ENCODE peak calls at places on chromosomes 7 and 10, in ten cellular contexts. M is brain microvascular endothelial cell, N is lower leg skin, E is BJ, I is cardiac fibroblast, D is Peyer's patch, U is prostate gland, J is heart right ventricle, Y is Panc1, V is AG04450. G is an unnamed sample.

GRCh38 chr7:49037348-49038210 is 113.2 kb downstream of the CDC14C start:
- DNase-seq in M (no peak), N (no peak), E (no peak), I (no peak), D (no peak), U (no peak), J (no peak), Y (no peak), V (no peak), G (no peak)

GRCh38 chr7:143492799-143493568 is 15.3 kb downstream of the TAS2R41 start:
- DNase-seq in M (no peak), N (no peak), E (no peak), I (peak), D (no peak), U (no peak), J (no peak), Y (no peak), V (no peak), G (no peak)

GRCh38 chr7:77327932-77328628 is 88.1 kb downstream of the GSAP start:
- DNase-seq in M (no peak), N (no peak), E (no peak), I (no peak), D (no peak), U (no peak), J (no peak), Y (no peak), V (no peak), G (no peak)

GRCh38 chr7:143042821-143043271 is 9.3 kb upstream of the OR6V1 start:
- DNase-seq in M (no peak), N (no peak), E (no peak), I (no peak), D (no peak), U (no peak), J (no peak), Y (no peak), V (no peak), G (no peak)

GRCh38 chr7:50714851-50715250 is 67.8 kb downstream of the GRB10 start:
- DNase-seq in M (no peak), N (no peak), E (no peak), I (peak), D (no peak), U (no peak), J (no peak), Y (no peak), V (no peak), G (no peak)

GRCh38 chr7:118312966-118313365 is 88.5 kb downstream of the ANKRD7 start:
- DNase-seq in M (no peak), N (no peak), E (no peak), I (no peak), D (no peak), U (no peak), J (no peak), Y (no peak), V (no peak), G (no peak)

GRCh38 chr7:20270867-20271266 is 53.7 kb upstream of the MACC1 start:
- DNase-seq in M (no peak), N (no peak), E (no peak), I (no peak), D (no peak), U (no peak), J (no peak), Y (no peak), V (no peak), G (no peak)

GRCh38 chr7:3591944-3592343 is 290.9 kb downstream of the SDK1 start:
- DNase-seq in M (no peak), N (no peak), E (no peak), I (no peak), D (no peak), U (no peak), J (no peak), Y (no peak), V (no peak), G (no peak)

GRCh38 chr7:131211500-131211899 is 116.2 kb upstream of the MKLN1 start:
- DNase-seq in M (no peak), N (no peak), E (no peak), I (no peak), D (no peak), U (no peak), J (no peak), Y (no peak), V (no peak), G (no peak)

GRCh38 chr7:96823274-96823673 is 113.6 kb upstream of the SEM1 start:
- DNase-seq in M (peak), N (no peak), E (no peak), I (peak), D (no peak), U (no peak), J (no peak), Y (no peak), V (no peak), G (no peak)

GRCh38 chr7:83613232-83613631 is 35.7 kb downstream of the SEMA3E start:
- DNase-seq in M (no peak), N (no peak), E (no peak), I (no peak), D (no peak), U (no peak), J (no peak), Y (no peak), V (no peak), G (no peak)

GRCh38 chr10:95788830-95789229 is 32.9 kb downstream of the ENTPD1 start:
- DNase-seq in M (peak), N (no peak), E (no peak), I (peak), D (no peak), U (no peak), J (no peak), Y (no peak), V (peak), G (no peak)

GRCh38 chr10:44300666-44301649 is 83.9 kb downstream of the CXCL12 start:
- DNase-seq in M (peak), N (no peak), E (peak), I (peak), D (no peak), U (no peak), J (peak), Y (no peak), V (peak), G (peak)

GRCh38 chr10:15453462-15453861 is 82.4 kb upstream of the FAM171A1 start:
- DNase-seq in M (no peak), N (no peak), E (no peak), I (no peak), D (no peak), U (no peak), J (no peak), Y (no peak), V (no peak), G (no peak)

GRCh38 chr7:117098457-117098856 is 145.2 kb downstream of the ST7 start:
- DNase-seq in M (peak), N (no peak), E (peak), I (peak), D (no peak), U (no peak), J (no peak), Y (peak), V (peak), G (peak)

GRCh38 chr7:4744391-4745264 is 30.8 kb upstream of the AP5Z1 start:
- DNase-seq in M (peak), N (peak), E (peak), I (peak), D (peak), U (peak), J (peak), Y (peak), V (peak), G (peak)

GRCh38 chr7:142445019-142445686 is 187.3 kb upstream of the PRSS58 start:
- DNase-seq in M (no peak), N (no peak), E (no peak), I (no peak), D (no peak), U (no peak), J (no peak), Y (no peak), V (no peak), G (no peak)

GRCh38 chr7:4272141-4272540 is 410.0 kb upstream of the FOXK1 start:
- DNase-seq in M (no peak), N (no peak), E (no peak), I (no peak), D (no peak), U (no peak), J (no peak), Y (no peak), V (no peak), G (no peak)

GRCh38 chr10:98430427-98430826 is 15.4 kb upstream of the PYROXD2 start:
- DNase-seq in M (no peak), N (no peak), E (no peak), I (no peak), D (no peak), U (no peak), J (no peak), Y (no peak), V (no peak), G (no peak)

GRCh38 chr10:18659784-18660561 is 742 bp downstream of the ARL5B start:
- DNase-seq in M (no peak), N (no peak), E (no peak), I (peak), D (no peak), U (peak), J (no peak), Y (no peak), V (no peak), G (no peak)

GRCh38 chr7:98619450-98620321 is 2.6 kb downstream of the NPTX2 start:
- DNase-seq in M (no peak), N (no peak), E (no peak), I (peak), D (no peak), U (no peak), J (peak), Y (no peak), V (no peak), G (no peak)
- TF ChIP-seq CTCF in M (no peak), N (no peak), E (no peak), I (no peak), D (no peak), U (no peak), J (no peak), Y (no peak), V (no peak), G (no peak)

GRCh38 chr7:87316097-87316700 is 29.3 kb upstream of the CROT start:
- DNase-seq in M (no peak), N (no peak), E (no peak), I (no peak), D (no peak), U (no peak), J (no peak), Y (no peak), V (no peak), G (no peak)

GRCh38 chr7:87316846-87317545 is 28.5 kb upstream of the CROT start:
- DNase-seq in M (peak), N (peak), E (peak), I (peak), D (no peak), U (peak), J (no peak), Y (no peak), V (peak), G (no peak)

GRCh38 chr7:87317691-87318245 is 27.7 kb upstream of the CROT start:
- DNase-seq in M (no peak), N (no peak), E (no peak), I (no peak), D (no peak), U (peak), J (no peak), Y (no peak), V (no peak), G (no peak)

DNA sequence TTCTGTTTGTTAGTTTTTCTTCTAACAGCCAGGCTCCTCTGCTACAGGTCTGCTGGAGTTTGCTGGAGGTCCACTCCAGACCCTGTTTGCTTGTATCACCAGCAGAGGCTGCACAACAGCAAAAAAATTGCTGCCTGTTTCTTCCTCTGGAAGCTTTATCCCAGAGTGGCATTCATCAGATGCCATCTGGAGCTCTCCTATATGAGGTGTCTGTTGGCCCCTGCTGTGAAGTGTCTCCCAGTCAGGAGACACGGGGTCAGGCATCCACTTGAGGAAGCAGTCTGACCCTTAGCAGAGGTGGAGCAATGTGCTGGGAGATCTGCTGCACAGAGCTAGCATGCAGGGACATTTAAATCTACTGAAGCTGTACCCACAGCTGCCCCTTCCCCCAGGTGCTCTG is 26.7 kb upstream of the CROT start:
- DNase-seq in M (no peak), N (no peak), E (no peak), I (no peak), D (no peak), U (no peak), J (no peak), Y (no peak), V (no peak), G (no peak)
- H3K4me3 ChIP-seq in M (no peak), N (no peak), E (no peak), I (no peak), D (peak), U (no peak), J (no peak), Y (no peak), V (no peak), G (no peak)

DNA sequence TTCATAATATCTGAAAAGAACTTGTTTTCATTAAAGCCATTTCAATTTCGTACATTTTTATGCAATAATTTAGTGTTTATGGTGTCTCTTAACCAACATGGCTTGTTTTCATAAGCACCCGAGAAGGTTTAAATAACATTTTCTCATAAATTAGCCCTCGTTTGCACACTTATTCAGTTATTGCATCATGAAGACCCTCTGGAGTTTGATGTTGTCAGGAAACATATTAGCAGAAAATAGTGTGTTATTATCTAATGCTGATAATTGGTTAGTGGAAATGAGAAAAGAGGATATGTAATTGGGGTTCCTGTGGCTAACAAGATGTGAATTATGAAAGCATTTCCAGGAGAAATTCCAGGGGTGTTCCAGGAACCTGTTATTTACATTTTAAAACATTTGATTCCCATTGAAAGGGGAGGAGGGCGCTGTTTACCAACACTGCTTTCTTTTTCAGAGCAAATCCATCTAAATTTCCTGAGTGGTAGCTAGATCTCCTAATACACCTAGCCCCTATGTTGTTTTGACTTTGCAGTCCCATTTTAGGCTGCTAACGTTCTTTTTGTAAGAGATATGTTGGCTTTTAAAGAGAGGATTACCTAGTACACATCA is 130.7 kb downstream of the TCF7L2 start:
- DNase-seq in M (no peak), N (no peak), E (no peak), I (no peak), D (no peak), U (no peak), J (no peak), Y (no peak), V (no peak), G (no peak)
- TF ChIP-seq CTCF in M (peak), N (no peak), E (no peak), I (peak), D (no peak), U (no peak), J (no peak), Y (no peak), V (peak), G (no peak)

DNA sequence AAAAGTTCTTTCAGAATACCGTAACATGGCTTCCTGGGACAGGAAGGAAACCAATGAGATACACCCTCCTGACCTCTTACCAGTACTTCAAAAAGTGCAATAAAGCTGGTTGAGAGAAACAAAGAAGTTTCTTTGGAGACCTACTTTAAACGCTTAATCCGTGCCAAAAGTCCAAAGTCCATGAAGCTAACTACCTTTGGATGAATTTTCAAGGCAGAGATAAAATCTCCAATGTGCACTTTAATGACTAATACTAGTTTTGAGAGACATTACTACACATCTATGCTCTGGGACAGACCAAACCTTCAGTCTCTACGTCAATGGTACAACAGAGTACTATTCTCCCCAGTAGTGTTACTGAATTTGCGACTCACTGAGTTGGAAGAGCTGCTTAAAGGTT is 46.1 kb downstream of the UBE2H start:
- DNase-seq in M (no peak), N (no peak), E (no peak), I (peak), D (no peak), U (no peak), J (no peak), Y (no peak), V (no peak), G (no peak)
- H3K4me3 ChIP-seq in M (no peak), N (no peak), E (no peak), I (no peak), D (no peak), U (no peak), J (no peak), Y (no peak), V (no peak), G (no peak)

DNA sequence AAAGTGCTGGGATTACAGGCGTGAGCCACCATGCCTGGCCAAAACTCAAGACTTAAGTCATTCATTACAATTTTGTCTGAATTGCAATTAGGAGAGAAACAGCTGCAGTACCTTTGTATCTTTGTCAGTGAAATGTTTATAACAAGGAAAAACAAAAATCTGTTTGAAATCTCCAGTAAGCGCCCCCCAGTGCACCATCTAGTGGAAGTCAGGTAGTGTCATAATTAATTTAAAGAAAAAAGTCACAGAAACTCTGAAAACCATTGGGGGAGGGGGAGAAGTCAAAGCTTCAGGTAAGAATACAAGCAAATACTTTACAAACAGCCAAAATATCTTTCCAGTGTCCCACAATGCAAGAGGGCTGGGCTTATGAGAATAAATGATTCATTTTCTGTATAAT is 2.8 kb downstream of the MPP7 start:
- DNase-seq in M (no peak), N (no peak), E (no peak), I (no peak), D (no peak), U (no peak), J (no peak), Y (no peak), V (no peak), G (no peak)
- TF ChIP-seq CTCF in M (peak), N (no peak), E (no peak), I (no peak), D (no peak), U (no peak), J (no peak), Y (no peak), V (peak), G (peak)

GRCh38 chr7:75739796-75740672 is 1.3 kb upstream of the HIP1 start:
- DNase-seq in M (peak), N (no peak), E (no peak), I (peak), D (no peak), U (no peak), J (no peak), Y (no peak), V (no peak), G (no peak)

GRCh38 chr7:75737856-75738603 is 711 bp downstream of the HIP1 start:
- DNase-seq in M (no peak), N (no peak), E (no peak), I (no peak), D (peak), U (peak), J (no peak), Y (no peak), V (no peak), G (no peak)

GRCh38 chr7:75740846-75741497 is 2.2 kb upstream of the HIP1 start:
- DNase-seq in M (no peak), N (peak), E (no peak), I (peak), D (no peak), U (no peak), J (peak), Y (no peak), V (no peak), G (no peak)

GRCh38 chr7:75738604-75738974 is at the start of gene HIP1:
- DNase-seq in M (no peak), N (no peak), E (no peak), I (no peak), D (no peak), U (no peak), J (no peak), Y (no peak), V (no peak), G (no peak)

DNA sequence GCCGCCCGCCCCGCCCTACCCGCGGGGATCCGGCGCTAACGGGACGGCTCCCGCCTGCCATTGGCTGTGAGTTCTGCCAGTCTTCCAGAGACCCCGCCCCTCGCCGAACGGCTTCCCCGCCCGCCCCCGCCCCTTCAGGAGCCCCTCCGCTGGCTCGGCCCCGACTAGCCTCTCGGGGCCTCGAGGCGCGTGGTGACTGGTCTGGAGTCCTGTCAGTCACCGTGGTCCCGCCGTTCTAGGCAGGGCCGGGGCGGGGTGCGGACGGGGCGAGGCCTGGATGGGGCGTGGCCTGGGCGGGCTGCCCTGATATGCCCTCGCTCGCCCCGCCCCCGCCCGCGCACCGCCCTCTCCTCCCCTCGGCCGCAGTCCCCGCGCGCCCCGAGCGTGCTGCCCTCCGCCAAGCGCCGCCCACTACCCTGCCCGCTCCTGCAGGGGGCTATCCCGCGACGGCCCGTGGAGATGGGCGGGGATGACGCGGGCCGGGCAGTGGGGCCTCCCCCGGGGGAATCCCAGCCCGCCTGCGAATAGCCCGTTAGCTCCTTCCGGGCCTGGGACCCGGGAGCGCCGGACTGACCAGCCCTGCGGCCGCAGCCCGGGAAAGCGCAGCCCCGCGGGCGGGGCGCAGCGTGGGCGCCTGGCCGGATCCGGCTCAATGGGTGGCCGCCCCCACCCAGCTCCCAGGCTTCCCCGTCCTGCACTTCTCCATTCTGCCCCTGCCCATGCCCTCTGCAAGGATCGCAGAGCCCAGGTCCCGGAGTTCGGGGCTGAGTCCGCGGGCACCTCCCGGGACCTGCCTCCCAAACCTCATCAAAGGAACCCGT is 444 bp upstream of the HIP1 start:
- DNase-seq in M (peak), N (peak), E (peak), I (peak), D (peak), U (peak), J (peak), Y (peak), V (peak), G (peak)
- H3K4me3 ChIP-seq in M (peak), N (peak), E (peak), I (peak), D (peak), U (peak), J (peak), Y (peak), V (peak), G (peak)

DNA sequence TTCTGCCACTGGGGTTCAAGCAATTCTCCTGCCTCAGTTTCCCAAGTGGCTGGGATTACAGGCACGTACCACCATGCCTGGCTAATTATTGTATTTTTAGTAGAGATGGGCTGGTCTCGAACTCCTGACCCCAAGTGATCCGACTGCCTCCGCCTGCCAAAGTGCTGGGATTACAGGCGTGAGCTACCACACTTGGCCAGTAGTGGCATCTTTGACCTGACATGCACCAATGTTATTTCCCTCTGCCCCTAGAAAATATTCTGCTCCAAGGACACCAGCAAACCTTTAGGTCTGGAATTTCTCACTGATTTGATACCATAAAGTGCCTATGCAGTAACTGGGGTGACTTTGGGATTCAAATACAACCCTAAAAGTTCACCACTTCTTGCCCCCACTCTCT is 179.4 kb downstream of the ARID5B start:
- DNase-seq in M (no peak), N (no peak), E (no peak), I (no peak), D (no peak), U (no peak), J (no peak), Y (no peak), V (no peak), G (no peak)
- TF ChIP-seq CTCF in M (peak), N (no peak), E (no peak), I (no peak), D (no peak), U (no peak), J (no peak), Y (no peak), V (peak), G (no peak)